ENCODE peak calls at places on chromosomes 13 and 19, in ten cellular contexts. T, P, S, C, O, N, E, K, X and Y are unnamed samples.

GRCh38 chr13:98761126-98761978 is 8.9 kb upstream of the SLC15A1 start:
- DNase-seq in O (no peak), P (no peak), C (no peak), T (peak), X (peak), S (no peak), N (peak), E (peak), K (no peak), Y (no peak)

GRCh38 chr13:94309576-94309975 is 169.9 kb downstream of the DCT start:
- DNase-seq in T (no peak), X (no peak), E (no peak), K (no peak), C (no peak), N (no peak), S (no peak), O (no peak), P (no peak), Y (no peak)

GRCh38 chr13:98118865-98119264 is 24.0 kb upstream of the FARP1 start:
- DNase-seq in E (no peak), X (no peak), K (no peak), O (no peak), T (no peak), N (no peak), P (no peak), S (no peak), C (no peak), Y (no peak)

GRCh38 chr13:25608181-25608580 is 236.4 kb downstream of the ATP8A2 start:
- DNase-seq in S (no peak), N (no peak), K (no peak), X (no peak), C (no peak), O (no peak), P (no peak), E (no peak), T (no peak), Y (no peak)

GRCh38 chr13:31020996-31021395 is 88.5 kb downstream of the TEX26 start:
- DNase-seq in N (no peak), T (no peak), S (no peak), O (no peak), X (no peak), E (no peak), K (no peak), P (no peak), C (no peak), Y (no peak)

GRCh38 chr13:104382941-104383340 is 1316.7 kb upstream of the SLC10A2 start:
- DNase-seq in C (no peak), T (no peak), S (no peak), K (no peak), N (peak), E (no peak), X (no peak), P (no peak), O (no peak), Y (no peak)

GRCh38 chr13:51221674-51222509 is at the start of gene FAM124A:
- DNase-seq in O (no peak), S (peak), K (peak), X (peak), E (peak), N (peak), C (no peak), T (peak), P (peak), Y (peak)

GRCh38 chr13:83943530-83944279 is 61.4 kb upstream of the SLITRK1 start:
- DNase-seq in S (no peak), K (no peak), O (no peak), C (no peak), N (no peak), E (no peak), P (peak), X (no peak), T (peak), Y (no peak)

GRCh38 chr13:33519561-33520479 is 234.3 kb upstream of the STARD13 start:
- DNase-seq in C (no peak), E (no peak), O (no peak), X (no peak), T (no peak), P (no peak), N (peak), S (no peak), K (no peak), Y (no peak)

GRCh38 chr13:77599351-77599750 is 63.8 kb downstream of the SCEL start:
- DNase-seq in C (no peak), E (no peak), T (no peak), P (no peak), N (no peak), S (no peak), K (no peak), O (no peak), X (no peak), Y (no peak)

GRCh38 chr13:23505007-23505406 is 65.2 kb upstream of the TNFRSF19 start:
- DNase-seq in P (no peak), E (no peak), N (peak), C (no peak), O (no peak), T (no peak), S (no peak), K (no peak), X (no peak), Y (peak)

GRCh38 chr19:49224856-49225255 is 67.3 kb downstream of the TRPM4 start:
- DNase-seq in O (peak), E (peak), K (no peak), N (peak), S (no peak), X (peak), C (no peak), P (peak), T (peak), Y (peak)

GRCh38 chr13:85266331-85266730 is 532.9 kb downstream of the SLITRK6 start:
- DNase-seq in K (no peak), P (no peak), E (no peak), N (no peak), X (no peak), O (no peak), T (no peak), C (no peak), S (no peak), Y (no peak)

GRCh38 chr19:20423381-20424207 is 142.0 kb downstream of the ZNF737 start:
- DNase-seq in P (no peak), S (peak), T (peak), K (peak), N (peak), E (peak), C (no peak), O (peak), X (peak), Y (peak)

GRCh38 chr13:47499358-47500150 is 501.5 kb downstream of the SUCLA2 start:
- DNase-seq in S (no peak), O (no peak), K (no peak), C (no peak), E (no peak), N (peak), P (no peak), T (no peak), X (no peak), Y (no peak)

GRCh38 chr13:113506025-113506685 is 15.6 kb upstream of the DCUN1D2 start:
- DNase-seq in O (no peak), K (no peak), T (no peak), X (no peak), P (no peak), S (no peak), E (no peak), N (no peak), C (no peak), Y (no peak)

GRCh38 chr13:25117312-25117711 is 21.4 kb downstream of the PABPC3 start:
- DNase-seq in E (peak), O (no peak), T (no peak), C (no peak), X (no peak), K (no peak), N (no peak), P (no peak), S (no peak), Y (no peak)

GRCh38 chr19:12867120-12868099 is 13.8 kb downstream of the DNASE2 start:
- DNase-seq in P (peak), O (peak), N (peak), E (peak), S (no peak), K (peak), T (peak), X (peak), C (no peak), Y (peak)

GRCh38 chr19:13995878-13996765 is 10.0 kb downstream of the RFX1 start:
- DNase-seq in C (no peak), P (no peak), T (no peak), N (no peak), E (no peak), K (no peak), S (no peak), O (no peak), X (no peak), Y (no peak)

GRCh38 chr13:113835461-113836274 is 28.2 kb downstream of the GAS6 start:
- DNase-seq in E (no peak), O (no peak), C (no peak), K (no peak), T (no peak), X (no peak), N (peak), S (no peak), P (peak), Y (no peak)

GRCh38 chr13:68727165-68727564 is 1380.5 kb upstream of the ATXN8OS start:
- DNase-seq in C (no peak), E (no peak), P (no peak), N (peak), O (no peak), K (no peak), X (no peak), T (no peak), S (no peak), Y (no peak)

GRCh38 chr19:54606891-54607781 is 13.7 kb downstream of the LILRA1 start:
- DNase-seq in T (no peak), P (no peak), O (no peak), S (no peak), K (no peak), C (no peak), X (peak), N (no peak), E (peak), Y (no peak)

GRCh38 chr19:13983213-13983889 is 22.8 kb downstream of the RFX1 start:
- DNase-seq in K (no peak), O (no peak), C (no peak), S (no peak), E (no peak), X (no peak), N (no peak), T (peak), P (no peak), Y (no peak)

GRCh38 chr13:101512650-101513049 is 60.2 kb downstream of the ITGBL1 start:
- DNase-seq in N (no peak), P (no peak), O (no peak), S (no peak), X (no peak), T (no peak), E (no peak), K (no peak), C (no peak), Y (no peak)

GRCh38 chr13:26476111-26476743 is 81.3 kb upstream of the WASF3 start:
- DNase-seq in O (peak), P (no peak), K (no peak), X (peak), T (no peak), N (peak), S (peak), C (no peak), E (no peak), Y (no peak)

GRCh38 chr19:5681446-5682292 is 842 bp downstream of the HSD11B1L start:
- DNase-seq in C (no peak), E (no peak), X (no peak), S (no peak), O (no peak), N (no peak), T (no peak), P (no peak), K (peak), Y (no peak)

GRCh38 chr19:55385236-55385748 is 440 bp upstream of the RPL28 start:
- DNase-seq in X (peak), E (peak), P (peak), S (peak), T (peak), C (peak), K (peak), O (peak), N (peak), Y (peak)

GRCh38 chr13:79060216-79060615 is 345.8 kb downstream of the RBM26 start:
- DNase-seq in X (no peak), C (no peak), K (no peak), N (no peak), T (no peak), S (no peak), O (no peak), P (no peak), E (no peak), Y (no peak)

GRCh38 chr13:31121327-31122140 is 40.2 kb downstream of the HSPH1 start:
- DNase-seq in P (no peak), C (no peak), E (no peak), T (no peak), K (no peak), O (no peak), S (peak), N (no peak), X (no peak), Y (no peak)

GRCh38 chr13:51266642-51267041 is 44.4 kb downstream of the FAM124A start:
- DNase-seq in X (no peak), N (no peak), K (no peak), E (no peak), C (no peak), O (no peak), P (no peak), S (no peak), T (no peak), Y (no peak)

GRCh38 chr13:75771818-75772217 is 135.7 kb downstream of the LMO7 start:
- DNase-seq in T (no peak), P (peak), S (no peak), O (no peak), C (no peak), X (no peak), N (peak), E (no peak), K (no peak), Y (no peak)

GRCh38 chr19:53594811-53595509 is 36.8 kb upstream of the DPRX start:
- DNase-seq in P (no peak), K (no peak), T (no peak), X (no peak), C (no peak), N (no peak), O (no peak), S (no peak), E (no peak), Y (no peak)

GRCh38 chr13:20360835-20361412 is 128.8 kb upstream of the GJB6 start:
- DNase-seq in T (no peak), S (no peak), P (no peak), E (no peak), K (no peak), N (no peak), O (no peak), X (no peak), C (no peak), Y (no peak)

GRCh38 chr13:20363162-20363561 is 131.0 kb upstream of the GJB6 start:
- DNase-seq in P (no peak), K (no peak), T (no peak), O (no peak), E (no peak), X (no peak), C (no peak), S (no peak), N (no peak), Y (no peak)

GRCh38 chr13:20362642-20363041 is 130.5 kb upstream of the GJB6 start:
- DNase-seq in E (no peak), N (no peak), X (no peak), P (no peak), T (no peak), S (no peak), C (no peak), O (no peak), K (no peak), Y (no peak)

GRCh38 chr13:20366056-20366455 is 133.9 kb upstream of the GJB6 start:
- DNase-seq in C (no peak), S (no peak), P (no peak), K (no peak), X (no peak), N (no peak), T (no peak), O (no peak), E (no peak), Y (no peak)

GRCh38 chr13:20363604-20364003 is 131.5 kb upstream of the GJB6 start:
- DNase-seq in C (no peak), P (no peak), X (no peak), E (no peak), S (no peak), T (no peak), K (no peak), N (no peak), O (no peak), Y (no peak)
- TF ChIP-seq CTCF in C (no peak), P (no peak), X (no peak), E (no peak), S (no peak), T (no peak), K (no peak), N (no peak), O (no peak), Y (no peak)

DNA sequence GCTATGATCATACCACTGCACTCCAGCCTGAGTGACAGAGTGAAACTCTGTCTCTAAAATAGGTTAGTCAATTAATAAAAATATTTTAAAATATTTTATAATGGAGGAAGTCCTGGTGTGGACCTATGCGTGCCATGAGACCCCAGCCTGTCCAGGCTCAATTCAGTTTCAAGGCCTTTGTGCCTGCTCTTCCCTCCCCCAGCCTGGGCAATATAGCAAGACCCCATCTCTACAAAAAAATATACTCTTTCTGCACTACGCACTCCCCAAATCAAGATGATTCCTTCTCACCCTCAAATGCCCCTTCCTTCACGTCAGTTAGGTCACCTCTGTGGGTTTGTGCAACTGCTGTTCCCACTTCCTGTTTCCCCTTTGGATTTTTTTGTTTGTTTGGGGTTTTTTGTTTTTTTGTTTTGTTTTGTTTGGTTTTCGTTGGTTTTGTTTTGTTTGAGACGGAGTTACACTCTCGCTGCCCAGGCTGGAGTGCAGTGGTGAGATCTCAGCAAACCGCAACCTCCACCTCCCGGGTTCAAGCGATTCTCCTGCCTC is 1.4 kb upstream of the HSH2D start:
- DNase-seq in C (no peak), K (no peak), S (no peak), T (no peak), N (no peak), O (no peak), P (no peak), X (no peak), E (no peak), Y (no peak)
- H3K27ac ChIP-seq in C (no peak), K (no peak), S (no peak), T (no peak), N (no peak), O (no peak), P (no peak), X (no peak), E (no peak), Y (no peak)

DNA sequence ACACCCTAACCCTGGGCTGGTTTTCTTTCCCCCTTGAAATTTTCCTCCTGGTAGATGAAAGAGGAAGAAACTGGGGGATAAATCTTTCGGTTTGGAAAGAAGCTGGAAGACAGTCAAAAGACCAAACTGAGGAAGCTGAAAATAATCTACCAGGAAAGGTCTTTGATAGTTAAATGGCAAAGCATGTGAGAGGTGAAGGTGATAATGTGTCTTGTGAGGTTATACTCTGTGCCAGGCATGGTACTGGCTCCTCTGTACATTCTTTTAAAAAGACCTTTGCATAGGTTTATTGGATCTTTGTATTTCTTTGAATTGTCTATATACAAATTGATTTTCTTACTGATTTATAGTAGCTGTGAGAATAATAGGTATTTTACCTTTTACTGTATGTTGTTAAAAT is 98.6 kb downstream of the FREM2 start:
- DNase-seq in T (no peak), N (no peak), X (no peak), O (no peak), E (no peak), K (no peak), P (no peak), C (no peak), S (no peak), Y (no peak)
- TF ChIP-seq POLR2A in T (no peak), N (no peak), X (no peak), O (no peak), E (no peak), K (no peak), P (no peak), C (no peak), S (no peak), Y (no peak)

GRCh38 chr13:73228546-73228945 is 169.7 kb downstream of the KLF5 start:
- DNase-seq in X (no peak), O (no peak), S (no peak), E (no peak), N (peak), K (no peak), T (no peak), C (no peak), P (peak), Y (no peak)
- TF ChIP-seq CTCF in X (no peak), O (no peak), S (peak), E (no peak), N (no peak), K (no peak), T (no peak), C (no peak), P (no peak), Y (no peak)

DNA sequence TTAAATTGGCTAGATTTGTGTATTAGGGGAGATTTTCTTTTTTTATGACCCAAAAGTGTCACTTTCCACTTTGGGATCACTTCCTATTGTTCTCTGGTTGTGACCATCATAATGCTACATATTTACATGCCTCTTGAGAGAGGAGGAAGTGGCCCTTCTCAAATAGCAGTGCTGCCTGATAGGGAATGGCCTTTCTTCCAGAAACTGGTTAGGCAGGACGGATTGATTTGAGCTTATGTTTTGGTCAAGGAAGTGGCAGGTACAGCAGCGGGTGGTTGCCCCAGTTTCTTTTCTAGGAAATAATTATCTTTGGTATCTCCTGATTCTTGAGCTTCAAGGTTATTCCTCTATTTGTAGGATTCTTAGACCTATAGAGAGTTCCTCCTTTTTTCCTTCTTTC is 21.9 kb upstream of the WTIP start:
- DNase-seq in K (no peak), C (no peak), E (peak), X (no peak), O (no peak), N (no peak), S (no peak), T (no peak), P (no peak), Y (no peak)
- H3K27ac ChIP-seq in K (no peak), C (no peak), E (peak), X (no peak), O (no peak), N (no peak), S (no peak), T (peak), P (no peak), Y (peak)

DNA sequence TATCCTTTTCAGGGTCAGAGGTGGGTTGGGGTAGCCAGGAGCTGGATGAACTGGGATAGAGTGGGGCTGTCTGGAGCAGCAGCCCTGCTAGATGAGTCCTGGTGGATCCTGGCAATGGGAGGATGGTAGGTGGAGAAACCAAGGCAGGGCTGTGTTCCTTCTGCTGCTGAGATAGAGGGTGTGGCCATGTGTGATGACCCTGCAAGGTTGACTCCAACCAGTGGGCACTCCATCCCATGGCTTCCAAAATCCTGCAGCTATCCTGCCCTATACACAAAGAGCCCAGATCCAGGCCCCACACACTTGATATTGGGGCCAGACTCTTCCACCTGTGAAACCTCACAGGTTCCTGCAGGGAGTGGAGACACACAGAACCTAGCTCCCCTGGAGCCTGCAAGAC is 2.4 kb upstream of the ZNF446 start:
- DNase-seq in E (no peak), K (no peak), X (no peak), P (no peak), N (no peak), S (no peak), T (no peak), O (no peak), C (no peak), Y (no peak)
- TF ChIP-seq POLR2A in E (no peak), K (no peak), X (no peak), P (no peak), N (no peak), S (no peak), T (no peak), O (no peak), C (no peak), Y (no peak)

DNA sequence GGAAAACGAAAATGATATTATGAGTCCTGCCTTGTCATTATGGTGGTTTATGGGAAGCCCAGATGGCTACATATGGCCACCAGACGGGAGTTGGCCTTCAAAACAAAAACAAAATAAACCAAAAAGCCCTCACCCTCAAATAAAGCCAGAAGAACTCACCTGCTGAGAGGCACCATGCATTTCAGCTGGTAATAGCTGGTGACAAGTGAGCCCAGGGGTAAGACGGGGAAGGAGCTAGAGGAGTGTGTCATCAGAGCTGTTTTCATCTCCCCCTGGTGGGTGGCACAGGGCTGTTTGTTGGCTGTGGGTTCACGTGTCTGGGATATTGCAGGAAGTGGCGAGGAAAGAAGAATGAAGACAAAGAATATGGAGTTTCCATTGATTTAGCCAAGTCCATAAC is 152.9 kb downstream of the EFNB2 start:
- DNase-seq in C (no peak), T (no peak), S (no peak), E (no peak), O (no peak), X (no peak), P (no peak), N (no peak), K (no peak), Y (no peak)
- TF ChIP-seq CTCF in C (no peak), T (no peak), S (no peak), E (no peak), O (no peak), X (no peak), P (no peak), N (no peak), K (no peak), Y (no peak)